ENCODE peak calls at places on chromosomes 2 and 18, in six cellular contexts. One of them, this sample, is unnamed.
A peak's percentile ranks its signal among the peaks of the same experiment; 100 is the strongest.

GRCh38 chr2:23905155-23905554 is 21.8 kb downstream of the ATAD2B start:
- DNase-seq in GM23338: no peak
- DNase-seq in neural progenitor cell: no peak
- DNase-seq in SK-N-SH: no peak
- DNase-seq in PC-3: no peak
- DNase-seq in hepatocyte: no peak
- DNase-seq in this sample: no peak

GRCh38 chr2:6452702-6453481 is 412.8 kb downstream of the CMPK2 start:
- DNase-seq in hepatocyte: no peak
- DNase-seq in neural progenitor cell: peak; percentile 20
- DNase-seq in GM23338: peak; percentile 66
- DNase-seq in SK-N-SH: no peak
- DNase-seq in PC-3: peak; percentile 5
- DNase-seq in this sample: peak; percentile 28

GRCh38 chr18:59570101-59570875 is 126.9 kb downstream of the CCBE1 start:
- DNase-seq in neural progenitor cell: peak; percentile 43
- DNase-seq in SK-N-SH: no peak
- DNase-seq in GM23338: no peak
- DNase-seq in PC-3: no peak
- DNase-seq in hepatocyte: no peak
- DNase-seq in this sample: no peak

GRCh38 chr2:179443175-179443574 is 178.5 kb upstream of the SESTD1 start:
- DNase-seq in SK-N-SH: no peak
- DNase-seq in GM23338: peak; percentile 75
- DNase-seq in neural progenitor cell: no peak
- DNase-seq in hepatocyte: no peak
- DNase-seq in PC-3: no peak
- DNase-seq in this sample: no peak

GRCh38 chr2:58553937-58554336 is 312.8 kb upstream of the FANCL start:
- DNase-seq in neural progenitor cell: peak; percentile 46
- DNase-seq in GM23338: peak; percentile 72
- DNase-seq in PC-3: peak; percentile 51
- DNase-seq in hepatocyte: no peak
- DNase-seq in SK-N-SH: no peak
- DNase-seq in this sample: no peak

GRCh38 chr2:198657520-198658121 is 800.1 kb downstream of the SATB2 start:
- DNase-seq in hepatocyte: peak; percentile 45
- DNase-seq in GM23338: peak; percentile 77
- DNase-seq in PC-3: peak; percentile 44
- DNase-seq in SK-N-SH: peak; percentile 3
- DNase-seq in neural progenitor cell: peak; percentile 63
- DNase-seq in this sample: peak; percentile 82

GRCh38 chr2:212794471-212794870 is 255.9 kb upstream of the ERBB4 start:
- DNase-seq in PC-3: no peak
- DNase-seq in GM23338: no peak
- DNase-seq in hepatocyte: no peak
- DNase-seq in SK-N-SH: no peak
- DNase-seq in neural progenitor cell: no peak
- DNase-seq in this sample: no peak

GRCh38 chr2:60465736-60466135 is 87.7 kb downstream of the BCL11A start:
- DNase-seq in PC-3: no peak
- DNase-seq in hepatocyte: no peak
- DNase-seq in GM23338: no peak
- DNase-seq in neural progenitor cell: no peak
- DNase-seq in SK-N-SH: no peak
- DNase-seq in this sample: no peak

GRCh38 chr2:102251042-102251848 is 60.1 kb upstream of the IL1RL1 start:
- DNase-seq in neural progenitor cell: peak; percentile 69
- DNase-seq in SK-N-SH: peak; percentile 45
- DNase-seq in GM23338: peak; percentile 83
- DNase-seq in hepatocyte: peak; percentile 68
- DNase-seq in PC-3: no peak
- DNase-seq in this sample: no peak

GRCh38 chr2:149877913-149878312 is 290.3 kb upstream of the MMADHC start:
- DNase-seq in GM23338: no peak
- DNase-seq in neural progenitor cell: no peak
- DNase-seq in hepatocyte: no peak
- DNase-seq in SK-N-SH: no peak
- DNase-seq in PC-3: peak; percentile 93
- DNase-seq in this sample: no peak

GRCh38 chr18:48222118-48222517 is 187.1 kb downstream of the ZBTB7C start:
- DNase-seq in PC-3: peak; percentile 50
- DNase-seq in hepatocyte: peak; percentile 80
- DNase-seq in neural progenitor cell: no peak
- DNase-seq in GM23338: no peak
- DNase-seq in SK-N-SH: peak; percentile 40
- DNase-seq in this sample: peak; percentile 0

GRCh38 chr2:152453129-152453642 is 118.2 kb downstream of the FMNL2 start:
- DNase-seq in hepatocyte: no peak
- DNase-seq in PC-3: no peak
- DNase-seq in neural progenitor cell: peak; percentile 72
- DNase-seq in GM23338: peak; percentile 78
- DNase-seq in SK-N-SH: no peak
- DNase-seq in this sample: no peak

GRCh38 chr2:143175435-143175834 is 46.2 kb downstream of the ARHGAP15 start:
- DNase-seq in GM23338: no peak
- DNase-seq in SK-N-SH: no peak
- DNase-seq in PC-3: no peak
- DNase-seq in hepatocyte: no peak
- DNase-seq in neural progenitor cell: no peak
- DNase-seq in this sample: no peak

GRCh38 chr2:73291093-73291460 is 2.3 kb downstream of the EGR4 start:
- DNase-seq in SK-N-SH: peak; percentile 33
- DNase-seq in GM23338: peak; percentile 90
- DNase-seq in hepatocyte: peak; percentile 82
- DNase-seq in PC-3: peak; percentile 37
- DNase-seq in neural progenitor cell: peak; percentile 94
- DNase-seq in this sample: no peak

GRCh38 chr2:189799531-189799930 is 15.3 kb downstream of the PMS1 start:
- DNase-seq in GM23338: no peak
- DNase-seq in neural progenitor cell: no peak
- DNase-seq in PC-3: peak; percentile 59
- DNase-seq in SK-N-SH: no peak
- DNase-seq in hepatocyte: no peak
- DNase-seq in this sample: no peak

GRCh38 chr2:130336877-130337734 is 5.6 kb upstream of the IMP4 start:
- DNase-seq in hepatocyte: peak; percentile 93
- DNase-seq in SK-N-SH: peak; percentile 87
- DNase-seq in PC-3: peak; percentile 83
- DNase-seq in GM23338: peak; percentile 88
- DNase-seq in neural progenitor cell: peak; percentile 90
- DNase-seq in this sample: no peak

GRCh38 chr18:56461151-56461550 is 177.2 kb downstream of the TXNL1 start:
- DNase-seq in hepatocyte: no peak
- DNase-seq in GM23338: no peak
- DNase-seq in PC-3: peak; percentile 61
- DNase-seq in SK-N-SH: no peak
- DNase-seq in neural progenitor cell: no peak
- DNase-seq in this sample: no peak

GRCh38 chr18:58267493-58267892 is 223.5 kb downstream of the NEDD4L start:
- DNase-seq in PC-3: no peak
- DNase-seq in hepatocyte: no peak
- DNase-seq in neural progenitor cell: no peak
- DNase-seq in GM23338: no peak
- DNase-seq in SK-N-SH: no peak
- DNase-seq in this sample: no peak

GRCh38 chr2:240629419-240629967 is 4.2 kb downstream of the GPR35 start:
- DNase-seq in PC-3: no peak
- DNase-seq in GM23338: no peak
- DNase-seq in SK-N-SH: no peak
- DNase-seq in neural progenitor cell: no peak
- DNase-seq in hepatocyte: no peak
- DNase-seq in this sample: no peak

GRCh38 chr2:215311625-215312394 is at the start of gene ATIC:
- DNase-seq in SK-N-SH: peak; percentile 96
- DNase-seq in GM23338: peak; percentile 97
- DNase-seq in hepatocyte: peak; percentile 98
- DNase-seq in PC-3: peak; percentile 95
- DNase-seq in neural progenitor cell: peak; percentile 96
- DNase-seq in this sample: peak; percentile 94

GRCh38 chr2:215316336-215316735 is 4.5 kb downstream of the ATIC start:
- DNase-seq in hepatocyte: no peak
- DNase-seq in neural progenitor cell: no peak
- DNase-seq in GM23338: no peak
- DNase-seq in SK-N-SH: no peak
- DNase-seq in PC-3: no peak
- DNase-seq in this sample: no peak

GRCh38 chr2:215315301-215315700 is 3.4 kb downstream of the ATIC start:
- DNase-seq in PC-3: no peak
- DNase-seq in GM23338: no peak
- DNase-seq in neural progenitor cell: no peak
- DNase-seq in hepatocyte: no peak
- DNase-seq in SK-N-SH: no peak
- DNase-seq in this sample: no peak

GRCh38 chr2:215313219-215313656 is 1.4 kb downstream of the ATIC start:
- DNase-seq in GM23338: no peak
- DNase-seq in PC-3: no peak
- DNase-seq in SK-N-SH: no peak
- DNase-seq in hepatocyte: no peak
- DNase-seq in neural progenitor cell: no peak
- DNase-seq in this sample: no peak

DNA sequence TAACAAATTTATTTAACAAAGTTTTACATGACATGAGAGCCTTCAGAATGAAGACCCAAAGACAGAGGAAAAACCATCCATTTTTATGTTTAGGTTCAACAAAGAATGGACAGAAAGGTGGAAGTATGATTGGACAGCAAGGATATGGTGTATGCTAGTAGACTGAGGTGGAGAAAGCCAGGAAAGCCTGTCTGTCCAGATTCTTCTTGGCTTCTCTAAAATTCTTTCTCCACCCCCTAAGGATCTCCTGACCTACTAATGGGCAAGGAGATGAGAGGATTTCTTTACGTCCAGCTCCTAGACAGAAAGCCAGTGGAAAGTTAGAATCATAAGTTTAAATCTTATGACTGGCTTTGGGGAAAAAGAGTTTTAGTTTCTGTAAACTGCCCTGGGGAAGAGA is 3.0 kb downstream of the ATIC start:
- DNase-seq in neural progenitor cell: no peak
- DNase-seq in hepatocyte: no peak
- DNase-seq in SK-N-SH: no peak
- DNase-seq in GM23338: no peak
- DNase-seq in PC-3: peak; percentile 69
- DNase-seq in this sample: no peak
- H3K4me1 ChIP-seq in neural progenitor cell: peaks cover 12% of the 10 kb centered on the region
- H3K4me1 ChIP-seq in hepatocyte: peaks cover 15% of the 10 kb centered on the region
- H3K4me1 ChIP-seq in SK-N-SH: peaks cover 13% of the 10 kb centered on the region
- H3K4me1 ChIP-seq in GM23338: peaks cover 14% of the 10 kb centered on the region
- H3K4me1 ChIP-seq in PC-3: peaks cover 49% of the 10 kb centered on the region
- H3K4me1 ChIP-seq in this sample: peaks cover 22% of the 10 kb centered on the region

GRCh38 chr18:79329786-79330185 is 65.9 kb upstream of the NFATC1 start:
- DNase-seq in neural progenitor cell: no peak
- DNase-seq in SK-N-SH: no peak
- DNase-seq in PC-3: no peak
- DNase-seq in hepatocyte: no peak
- DNase-seq in GM23338: no peak
- DNase-seq in this sample: no peak

GRCh38 chr18:79334496-79335233 is 61.1 kb upstream of the NFATC1 start:
- DNase-seq in PC-3: no peak
- DNase-seq in SK-N-SH: no peak
- DNase-seq in neural progenitor cell: no peak
- DNase-seq in GM23338: no peak
- DNase-seq in hepatocyte: no peak
- DNase-seq in this sample: no peak

GRCh38 chr18:79335833-79336360 is 59.8 kb upstream of the NFATC1 start:
- DNase-seq in GM23338: no peak
- DNase-seq in hepatocyte: no peak
- DNase-seq in neural progenitor cell: no peak
- DNase-seq in PC-3: no peak
- DNase-seq in SK-N-SH: no peak
- DNase-seq in this sample: no peak

GRCh38 chr18:79333046-79333445 is 62.7 kb upstream of the NFATC1 start:
- DNase-seq in neural progenitor cell: no peak
- DNase-seq in GM23338: no peak
- DNase-seq in SK-N-SH: no peak
- DNase-seq in PC-3: no peak
- DNase-seq in hepatocyte: no peak
- DNase-seq in this sample: no peak

DNA sequence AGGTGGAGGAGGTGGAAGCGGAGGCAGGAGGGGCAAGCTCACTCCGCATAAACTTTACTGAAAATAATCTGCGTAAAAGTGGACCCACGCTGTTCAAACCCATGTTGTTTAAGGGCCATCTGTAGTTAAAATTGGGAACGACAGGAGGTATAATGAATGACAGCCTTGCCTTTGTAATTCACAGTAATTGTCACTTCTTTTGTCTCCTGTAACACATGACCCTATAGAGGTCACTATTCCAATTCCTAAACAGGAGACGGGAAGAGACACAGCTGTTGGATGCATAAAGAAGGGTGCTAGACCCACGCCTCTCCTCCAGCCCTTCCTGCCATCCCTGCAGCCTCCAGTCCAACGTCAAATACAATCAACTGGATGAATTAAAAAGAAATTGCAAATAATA is 63.1 kb upstream of the NFATC1 start:
- DNase-seq in GM23338: peak; percentile 16
- DNase-seq in PC-3: no peak
- DNase-seq in SK-N-SH: no peak
- DNase-seq in hepatocyte: no peak
- DNase-seq in neural progenitor cell: no peak
- DNase-seq in this sample: no peak
- TF ChIP-seq EZH2phosphoT487 in GM23338: no peak
- TF ChIP-seq EZH2phosphoT487 in PC-3: no peak
- TF ChIP-seq EZH2phosphoT487 in SK-N-SH: no peak
- TF ChIP-seq EZH2phosphoT487 in hepatocyte: no peak
- TF ChIP-seq EZH2phosphoT487 in neural progenitor cell: no peak
- TF ChIP-seq EZH2phosphoT487 in this sample: no peak

GRCh38 chr2:216591480-216591879 is 41.7 kb upstream of the IGFBP2 start:
- DNase-seq in neural progenitor cell: no peak
- DNase-seq in PC-3: no peak
- DNase-seq in hepatocyte: no peak
- DNase-seq in GM23338: no peak
- DNase-seq in SK-N-SH: no peak
- DNase-seq in this sample: no peak
- H3K4me2 ChIP-seq in neural progenitor cell: no peak overlapping the region
- H3K4me2 ChIP-seq in PC-3: no peak overlapping the region
- H3K4me2 ChIP-seq in hepatocyte: no peak overlapping the region
- H3K4me2 ChIP-seq in GM23338: no peak overlapping the region
- H3K4me2 ChIP-seq in SK-N-SH: no peak overlapping the region
- H3K4me2 ChIP-seq in this sample: no peak overlapping the region

DNA sequence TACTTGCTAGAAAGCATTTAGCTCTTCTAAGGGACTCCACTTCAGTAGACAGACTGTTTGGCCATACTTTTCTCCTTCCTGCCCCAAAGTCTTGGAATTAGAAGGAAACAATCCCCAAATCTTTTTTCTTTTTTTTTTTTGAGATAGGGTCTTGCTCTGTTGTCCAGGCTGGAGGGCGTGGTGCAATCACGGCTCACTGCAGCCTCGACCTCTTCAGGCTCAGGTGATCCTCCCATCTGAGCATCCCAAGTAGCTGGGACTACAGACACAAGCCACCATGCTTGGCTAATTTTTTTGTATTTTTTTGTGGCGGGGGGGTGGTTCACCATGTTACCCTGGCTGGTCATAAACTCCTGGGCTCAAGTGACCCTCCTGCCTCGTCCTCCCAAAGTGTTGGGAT is 6.2 kb upstream of the UGGT1 start:
- DNase-seq in neural progenitor cell: no peak
- DNase-seq in PC-3: no peak
- DNase-seq in GM23338: no peak
- DNase-seq in hepatocyte: no peak
- DNase-seq in SK-N-SH: no peak
- DNase-seq in this sample: no peak
- H3K4me1 ChIP-seq in neural progenitor cell: no peaks in the 10 kb centered on the region
- H3K4me1 ChIP-seq in PC-3: no peaks in the 10 kb centered on the region
- H3K4me1 ChIP-seq in GM23338: no peaks in the 10 kb centered on the region
- H3K4me1 ChIP-seq in hepatocyte: no peaks in the 10 kb centered on the region
- H3K4me1 ChIP-seq in SK-N-SH: no peaks in the 10 kb centered on the region
- H3K4me1 ChIP-seq in this sample: peaks cover 7% of the 10 kb centered on the region

This sample was measured in OCI-LY7.